ENCODE peak calls at places on chromosomes 5 and 9, in four cellular contexts. E is GM23248, U is suprapubic skin, Z is cardiac muscle cell. S is an unnamed sample.

GRCh38 chr9:77756449-77756848 is 108.3 kb upstream of the GNA14 start:
- DNase-seq in U (no peak), E (no peak), Z (no peak), S (no peak)

GRCh38 chr9:4497855-4498254 is 7.6 kb downstream of the SLC1A1 start:
- DNase-seq in U (no peak), Z (no peak), E (peak; percentile 82), S (no peak)

GRCh38 chr5:118076490-118076889 is 911.9 kb downstream of the DTWD2 start:
- DNase-seq in U (no peak), E (no peak), Z (peak; percentile 27), S (peak; percentile 10)

GRCh38 chr5:74272019-74272775 is 368.3 kb downstream of the ENC1 start:
- DNase-seq in Z (no peak), E (peak; percentile 61), U (no peak), S (peak; percentile 60)

GRCh38 chr9:71271602-71272001 is 150.2 kb upstream of the TRPM3 start:
- DNase-seq in U (no peak), E (no peak), Z (no peak), S (no peak)

GRCh38 chr5:39624268-39624886 is 199.6 kb upstream of the DAB2 start:
- DNase-seq in Z (no peak), U (no peak), E (peak; percentile 45), S (peak; percentile 7)

GRCh38 chr5:65861830-65862241 is 64.5 kb upstream of the ERBIN start:
- DNase-seq in E (peak; percentile 95), U (no peak), Z (no peak), S (peak; percentile 60)

GRCh38 chr5:53446908-53447307 is 33.5 kb upstream of the FST start:
- DNase-seq in E (peak; percentile 30), U (no peak), Z (no peak), S (no peak)

GRCh38 chr5:53482717-53483638 is 2.5 kb downstream of the FST start:
- DNase-seq in U (peak; percentile 69), Z (peak; percentile 40), E (peak; percentile 51), S (no peak)

GRCh38 chr9:112601646-112602045 is 115.0 kb downstream of the KIAA1958 start:
- DNase-seq in E (peak; percentile 68), Z (no peak), U (no peak), S (no peak)

GRCh38 chr5:173689171-173689676 is 72.8 kb upstream of the BOD1 start:
- DNase-seq in U (no peak), E (no peak), Z (no peak), S (no peak)
- H3K27ac ChIP-seq in U (no peak overlapping the region), E (no peak overlapping the region), Z (no peak overlapping the region), S (no peak overlapping the region)

GRCh38 chr5:3594514-3595101 is 1.0 kb upstream of the IRX1 start:
- DNase-seq in Z (peak; percentile 74), U (no peak), E (peak; percentile 78), S (no peak)
- H3K4me3 ChIP-seq in Z (peak overlapping the region; percentile 65), U (peak overlapping the region; percentile 60), E (peak overlapping the region; percentile 84), S (no peak overlapping the region)

DNA sequence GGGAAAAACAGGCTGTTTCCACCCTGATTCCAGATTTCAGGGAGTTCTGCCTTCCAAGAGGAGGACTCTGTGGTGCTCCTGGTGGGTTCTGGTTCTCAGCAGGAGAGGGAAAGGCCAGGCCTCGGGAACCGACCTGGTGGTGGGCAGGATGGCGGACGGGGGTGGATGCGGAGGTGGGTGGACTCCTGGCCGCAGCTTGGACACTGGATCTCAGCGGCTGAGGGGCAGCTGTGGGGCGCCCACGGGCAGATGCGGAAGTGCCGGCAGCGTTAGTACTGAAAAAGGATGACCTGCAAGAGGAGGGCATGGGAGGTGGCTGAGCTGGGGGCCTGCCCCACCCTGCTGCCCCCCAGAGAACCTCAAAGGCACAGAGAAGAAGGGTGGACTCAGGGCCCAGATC is 24.3 kb downstream of the LHX6 start:
- DNase-seq in U (no peak), Z (no peak), E (no peak), S (no peak)
- H3K4me1 ChIP-seq in U (no peaks in the 10 kb centered on the region), Z (no peaks in the 10 kb centered on the region), E (peaks cover 27% of the 10 kb centered on the region), S (peaks cover 16% of the 10 kb centered on the region)

GRCh38 chr9:81529556-81530193 is 159.7 kb downstream of the TLE1 start:
- DNase-seq in Z (no peak), E (peak; percentile 85), U (no peak), S (no peak)

GRCh38 chr9:81530407-81530810 is 158.9 kb downstream of the TLE1 start:
- DNase-seq in Z (no peak), U (no peak), E (no peak), S (no peak)

GRCh38 chr9:81534138-81534865 is 155.0 kb downstream of the TLE1 start:
- DNase-seq in Z (no peak), U (no peak), E (peak; percentile 23), S (no peak)

GRCh38 chr9:81530846-81531245 is 158.5 kb downstream of the TLE1 start:
- DNase-seq in U (no peak), E (no peak), Z (no peak), S (no peak)

DNA sequence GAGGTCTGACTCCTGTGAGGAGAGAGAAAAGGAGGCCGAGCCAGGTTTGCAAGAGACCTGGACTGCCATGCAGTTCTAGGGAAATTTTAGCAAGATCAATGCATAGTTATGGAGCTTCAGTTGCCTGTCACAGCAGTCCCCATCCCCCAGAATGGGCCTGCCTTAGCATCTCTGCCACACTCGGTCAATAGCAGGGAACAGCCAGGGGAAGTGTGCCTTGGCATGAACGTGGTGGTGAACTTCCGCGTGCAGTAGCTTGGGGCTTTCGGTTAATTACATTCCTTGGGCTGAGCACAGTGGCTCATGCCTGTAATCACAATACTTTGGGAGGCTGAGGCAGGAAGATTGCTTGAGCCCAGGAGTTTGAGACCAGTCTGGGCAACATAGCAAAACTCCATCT is 157.8 kb downstream of the TLE1 start:
- DNase-seq in Z (no peak), E (no peak), U (no peak), S (no peak)
- H3K27ac ChIP-seq in Z (no peak overlapping the region), E (no peak overlapping the region), U (no peak overlapping the region), S (no peak overlapping the region)

DNA sequence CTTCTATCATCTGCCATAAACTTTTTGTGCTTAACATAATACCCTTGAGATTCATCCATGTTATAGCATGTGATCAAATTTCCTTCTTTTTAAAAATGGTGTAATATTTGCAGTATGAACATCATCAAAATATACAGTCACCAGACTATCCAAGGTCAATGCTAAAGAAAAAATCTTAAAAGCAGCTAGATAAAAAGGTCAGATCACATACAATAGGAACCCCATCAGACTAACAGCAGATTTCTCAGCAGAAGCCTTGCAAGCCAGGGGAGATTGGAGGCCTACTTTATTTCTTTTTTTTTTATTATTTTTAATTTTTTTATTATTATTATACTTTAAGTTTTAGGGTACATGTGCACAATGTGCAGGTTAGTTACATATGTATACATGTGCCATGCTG is 37.2 kb downstream of the FAM170A start:
- DNase-seq in Z (no peak), U (no peak), E (no peak), S (no peak)
- H3K4me3 ChIP-seq in Z (no peak overlapping the region), U (no peak overlapping the region), E (no peak overlapping the region), S (no peak overlapping the region)

DNA sequence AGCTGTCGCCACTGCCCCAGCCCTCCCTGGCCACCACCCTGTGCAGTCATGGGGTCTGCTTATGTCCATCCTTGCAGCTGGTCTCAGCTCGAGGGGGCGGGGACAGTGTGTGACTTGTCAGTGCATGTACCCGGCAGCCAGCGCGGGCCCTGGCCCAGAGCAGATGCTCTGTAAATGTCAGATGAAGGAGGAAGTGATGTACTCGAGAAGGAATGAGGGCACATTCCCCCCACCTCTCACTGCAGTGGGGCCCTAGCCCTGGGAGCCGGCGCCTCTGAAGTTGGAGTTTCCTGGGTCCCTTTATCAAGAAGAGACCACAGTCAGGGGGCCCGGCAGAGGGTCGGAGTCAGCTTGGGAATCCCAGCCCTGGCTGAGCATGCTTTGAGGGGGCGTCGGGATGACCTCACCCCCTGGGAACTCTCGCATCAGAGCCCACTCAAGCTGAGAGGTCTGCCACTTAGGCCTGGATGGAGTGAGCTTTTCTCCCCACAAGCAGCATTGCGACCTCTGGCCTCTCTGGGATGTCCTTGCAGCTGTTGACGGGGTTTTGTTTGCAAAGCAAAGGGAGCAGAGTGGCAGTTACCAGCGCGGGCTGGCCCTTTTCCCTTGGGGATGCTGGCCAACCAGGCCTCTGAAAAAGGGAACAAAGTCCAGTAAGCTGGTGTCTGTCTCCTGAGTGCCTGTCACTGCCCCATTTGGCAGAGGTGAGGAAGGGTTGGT is 19.0 kb downstream of the NEURL1B start:
- DNase-seq in U (no peak), Z (peak; percentile 93), E (peak; percentile 91), S (peak; percentile 97)
- H3K4me1 ChIP-seq in U (peaks cover 34% of the 10 kb centered on the region), Z (peaks cover 58% of the 10 kb centered on the region), E (peaks cover 9% of the 10 kb centered on the region), S (peaks cover 25% of the 10 kb centered on the region)

DNA sequence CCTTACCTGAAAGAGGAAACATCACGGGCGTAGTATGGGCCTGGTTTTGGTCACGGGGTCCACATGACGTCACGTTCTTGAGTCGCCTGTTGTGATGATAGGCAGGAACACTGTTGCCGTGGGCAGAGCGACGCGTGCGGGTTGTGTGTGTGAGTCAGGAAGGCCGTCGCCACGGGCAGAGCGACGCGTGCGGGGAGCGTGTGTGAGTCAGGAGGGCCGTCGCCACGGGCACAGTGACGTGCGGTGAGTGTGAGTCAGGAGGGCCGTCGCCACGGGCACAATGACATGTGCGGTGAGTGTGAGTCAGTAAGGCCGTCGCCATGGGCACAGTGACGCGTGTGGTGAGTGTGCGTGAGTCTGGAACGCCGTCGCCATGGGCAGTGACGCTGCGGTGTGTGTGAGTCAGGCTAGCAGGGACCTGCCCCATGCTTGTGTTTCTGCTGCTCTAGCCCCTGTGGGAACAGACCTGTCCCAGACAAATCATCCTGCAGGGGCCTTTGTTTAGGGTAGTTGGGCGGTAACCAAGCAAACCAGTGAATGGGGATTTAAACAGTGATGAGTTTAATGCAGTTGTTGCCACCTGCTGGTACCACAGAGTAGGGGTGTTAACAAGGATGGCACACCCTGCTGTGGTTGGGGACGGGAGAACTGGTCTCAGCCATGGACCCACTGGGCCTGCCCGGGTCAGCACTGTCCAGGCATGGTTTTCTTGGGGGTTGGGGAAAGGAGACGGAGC is 19.8 kb downstream of the TRIP13 start:
- DNase-seq in E (peak; percentile 45), U (no peak), Z (no peak), S (no peak)
- H3K27ac ChIP-seq in E (no peak overlapping the region), U (peak overlapping the region; percentile 69), Z (no peak overlapping the region), S (no peak overlapping the region)

GRCh38 chr5:1061916-1062315 is 49.9 kb downstream of the SLC12A7 start:
- DNase-seq in E (no peak), Z (no peak), U (no peak), S (no peak)

GRCh38 chr5:1063661-1064382 is 48.0 kb downstream of the SLC12A7 start:
- DNase-seq in E (no peak), Z (no peak), U (no peak), S (no peak)

GRCh38 chr5:1065143-1065750 is 46.6 kb downstream of the SLC12A7 start:
- DNase-seq in Z (no peak), U (no peak), E (no peak), S (no peak)

GRCh38 chr5:1064383-1065142 is 47.3 kb downstream of the SLC12A7 start:
- DNase-seq in E (no peak), Z (no peak), U (no peak), S (no peak)

DNA sequence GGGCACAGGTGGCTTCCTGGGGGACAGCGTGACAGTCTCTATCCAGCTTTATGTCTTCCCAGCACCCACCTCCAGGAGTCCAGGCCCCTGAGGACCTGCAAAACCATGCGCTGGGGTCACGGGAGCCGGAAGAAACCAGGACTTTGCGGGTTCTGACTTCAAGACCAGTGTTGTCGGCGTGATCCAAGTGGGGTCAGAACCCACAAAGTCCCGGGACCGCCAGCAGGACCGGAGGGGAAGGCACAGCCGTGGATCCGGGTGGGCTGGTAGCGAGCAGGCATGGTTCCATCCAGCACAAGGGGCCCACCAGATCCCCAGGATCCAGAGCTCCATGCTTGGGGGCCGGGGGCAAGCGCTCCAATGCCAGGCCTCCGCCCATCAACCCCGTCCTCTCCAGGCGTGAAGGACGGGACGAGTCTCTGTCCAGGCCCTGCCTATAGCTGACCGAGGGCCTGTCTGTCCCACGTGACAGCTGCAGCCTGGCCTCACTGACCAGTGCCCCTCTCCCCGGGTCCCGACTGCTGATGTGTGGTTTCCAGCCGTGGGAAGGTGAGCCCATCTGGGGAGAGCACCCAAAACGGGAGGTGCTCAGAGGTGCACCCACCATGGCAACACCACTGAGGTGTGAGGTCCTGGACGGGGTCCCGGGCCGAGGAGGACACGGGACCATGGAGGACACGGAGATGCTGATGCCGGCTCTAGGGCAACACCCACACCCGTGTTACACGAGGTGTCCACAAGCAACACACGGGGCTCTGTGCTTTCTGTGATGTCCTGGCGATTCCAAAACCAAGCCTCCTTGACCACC is 48.9 kb downstream of the SLC12A7 start:
- DNase-seq in Z (no peak), U (no peak), E (no peak), S (no peak)
- H3K4me3 ChIP-seq in Z (no peak overlapping the region), U (no peak overlapping the region), E (no peak overlapping the region), S (no peak overlapping the region)